ENCODE peak calls at places on chromosomes 4 and X, in eight cellular contexts. I is HS-27A; F is activated naive CD4-positive, alpha-beta T cell; Z is trophoblast cell; E is pancreas; A is CD8-positive, alpha-beta memory T cell; D is activated naive CD8-positive, alpha-beta T cell treated with anti-CD3 and anti-CD28 coated beads, Interleukin-2, amount 50 U/mL, for 16 hours; R is sciatic nerve. K is an unnamed sample.

GRCh38 chrX:20863649-20864048 is 510.6 kb upstream of the CNKSR2 start:
- DNase-seq in D (no peak), A (no peak), R (no peak), E (no peak), I (no peak), F (no peak), Z (no peak), K (no peak)

GRCh38 chrX:112081781-112082482 is 644 bp downstream of the TRPC5 start:
- DNase-seq in D (no peak), I (no peak), A (no peak), F (no peak), R (no peak), Z (no peak), E (no peak), K (no peak)

GRCh38 chr4:153207561-153207960 is 3.3 kb downstream of the TRIM2 start:
- DNase-seq in F (no peak), A (no peak), D (no peak), E (peak; percentile 41), R (no peak), Z (peak; percentile 32), I (no peak), K (no peak)

GRCh38 chrX:40172169-40172979 is 74.6 kb upstream of the BCOR start:
- DNase-seq in F (no peak), I (no peak), R (no peak), E (peak; percentile 73), Z (peak; percentile 47), A (peak; percentile 24), D (no peak), K (no peak)

GRCh38 chr4:37685211-37685725 is 908 bp downstream of the RELL1 start:
- DNase-seq in E (no peak), R (no peak), F (peak; percentile 19), A (peak; percentile 84), D (no peak), Z (no peak), I (peak; percentile 15), K (no peak)

GRCh38 chr4:110196206-110196870 is 2.1 kb downstream of the ELOVL6 start:
- DNase-seq in D (no peak), E (peak; percentile 58), R (peak; percentile 80), F (peak; percentile 30), Z (peak; percentile 37), I (peak; percentile 15), A (peak; percentile 48), K (no peak)

GRCh38 chrX:16484338-16484737 is 165.6 kb upstream of the S100G start:
- DNase-seq in A (peak; percentile 17), E (no peak), I (peak; percentile 51), Z (peak; percentile 47), F (peak; percentile 0), R (no peak), D (peak; percentile 6), K (no peak)

GRCh38 chr4:132125131-132125530 is 1024.0 kb upstream of the PCDH10 start:
- DNase-seq in R (no peak), I (no peak), E (no peak), A (no peak), F (no peak), Z (no peak), D (no peak), K (no peak)

GRCh38 chr4:74768857-74769525 is 25.3 kb downstream of the BTC start:
- DNase-seq in E (no peak), I (no peak), R (no peak), D (no peak), F (no peak), Z (no peak), A (no peak), K (no peak)

GRCh38 chr4:242121-242848 is 63.0 kb downstream of the ZNF732 start:
- DNase-seq in F (peak; percentile 46), R (peak; percentile 68), E (peak; percentile 40), D (peak; percentile 28), A (peak; percentile 71), I (peak; percentile 1), Z (peak; percentile 76), K (no peak)

GRCh38 chr4:120858776-120859175 is 63.8 kb downstream of the PRDM5 start:
- DNase-seq in Z (no peak), D (no peak), R (no peak), I (no peak), A (no peak), F (no peak), E (no peak), K (no peak)

GRCh38 chr4:114384629-114385028 is 214.0 kb upstream of the UGT8 start:
- DNase-seq in E (no peak), A (no peak), I (no peak), D (no peak), R (no peak), Z (no peak), F (no peak), K (no peak)

GRCh38 chr4:75545526-75545925 is 10.3 kb upstream of the ODAPH start:
- DNase-seq in I (no peak), Z (peak; percentile 65), A (no peak), F (no peak), E (no peak), R (no peak), D (no peak), K (no peak)

GRCh38 chr4:183504930-183505555 is at the start of gene ING2:
- DNase-seq in Z (peak; percentile 30), A (no peak), D (no peak), I (no peak), E (no peak), F (peak; percentile 91), R (peak; percentile 75), K (no peak)

GRCh38 chr4:140367738-140368137 is 5.7 kb upstream of the SCOC start:
- DNase-seq in A (no peak), F (no peak), I (peak; percentile 57), D (no peak), E (no peak), R (no peak), Z (no peak), K (no peak)

GRCh38 chr4:40916880-40917279 is 167.1 kb downstream of the NSUN7 start:
- DNase-seq in A (no peak), D (no peak), R (no peak), Z (peak; percentile 57), F (no peak), E (peak; percentile 56), I (no peak), K (no peak)

K was measured in mesenteric fat pad.